ENCODE peak calls at places on chromosomes 1 and 21, in six cellular contexts. One of them, this sample, is unnamed.
A peak's percentile ranks its signal among the peaks of the same experiment; 100 is the strongest.

GRCh38 chr21:38282921-38283320 is 26.1 kb downstream of the KCNJ15 start:
- DNase-seq in psoas muscle: no peak
- DNase-seq in lower lobe of right lung: no peak
- DNase-seq in PC-3: no peak
- DNase-seq in cardiac muscle cell: peak; percentile 79
- DNase-seq in ovary: no peak
- DNase-seq in this sample: no peak

GRCh38 chr1:203660931-203661484 is 34.4 kb downstream of the ATP2B4 start:
- DNase-seq in psoas muscle: no peak
- DNase-seq in lower lobe of right lung: no peak
- DNase-seq in PC-3: no peak
- DNase-seq in cardiac muscle cell: no peak
- DNase-seq in ovary: no peak
- DNase-seq in this sample: no peak

GRCh38 chr1:43056981-43057391 is 98.3 kb upstream of the SLC2A1 start:
- DNase-seq in psoas muscle: no peak
- DNase-seq in lower lobe of right lung: no peak
- DNase-seq in PC-3: no peak
- DNase-seq in cardiac muscle cell: peak; percentile 48
- DNase-seq in ovary: no peak
- DNase-seq in this sample: no peak

GRCh38 chr21:45030637-45031218 is 43.7 kb upstream of the ADARB1 start:
- DNase-seq in psoas muscle: peak; percentile 54
- DNase-seq in lower lobe of right lung: no peak
- DNase-seq in PC-3: no peak
- DNase-seq in cardiac muscle cell: peak; percentile 43
- DNase-seq in ovary: no peak
- DNase-seq in this sample: no peak

GRCh38 chr1:156489166-156489934 is 11.2 kb downstream of the MEF2D start:
- DNase-seq in psoas muscle: peak; percentile 90
- DNase-seq in lower lobe of right lung: no peak
- DNase-seq in PC-3: no peak
- DNase-seq in cardiac muscle cell: no peak
- DNase-seq in ovary: peak; percentile 56
- DNase-seq in this sample: no peak

GRCh38 chr1:89763649-89763986 is 57.2 kb upstream of the LRRC8D start:
- DNase-seq in psoas muscle: no peak
- DNase-seq in lower lobe of right lung: no peak
- DNase-seq in PC-3: peak; percentile 9
- DNase-seq in cardiac muscle cell: no peak
- DNase-seq in ovary: no peak
- DNase-seq in this sample: no peak

GRCh38 chr1:200029035-200029623 is 1.6 kb downstream of the NR5A2 start:
- DNase-seq in psoas muscle: no peak
- DNase-seq in lower lobe of right lung: no peak
- DNase-seq in PC-3: peak; percentile 94
- DNase-seq in cardiac muscle cell: peak; percentile 40
- DNase-seq in ovary: no peak
- DNase-seq in this sample: no peak

GRCh38 chr1:232873931-232874330 is 68.7 kb downstream of the MAP10 start:
- DNase-seq in psoas muscle: no peak
- DNase-seq in lower lobe of right lung: no peak
- DNase-seq in PC-3: no peak
- DNase-seq in cardiac muscle cell: no peak
- DNase-seq in ovary: no peak
- DNase-seq in this sample: no peak

GRCh38 chr1:3461238-3461933 is 6.9 kb downstream of the ARHGEF16 start:
- DNase-seq in psoas muscle: peak; percentile 42
- DNase-seq in lower lobe of right lung: peak; percentile 34
- DNase-seq in PC-3: no peak
- DNase-seq in cardiac muscle cell: no peak
- DNase-seq in ovary: no peak
- DNase-seq in this sample: no peak

GRCh38 chr1:83500987-83501591 is 497.8 kb downstream of the TTLL7 start:
- DNase-seq in psoas muscle: no peak
- DNase-seq in lower lobe of right lung: no peak
- DNase-seq in PC-3: no peak
- DNase-seq in cardiac muscle cell: no peak
- DNase-seq in ovary: no peak
- DNase-seq in this sample: no peak

GRCh38 chr1:76239470-76239918 is 164.9 kb downstream of the ST6GALNAC3 start:
- DNase-seq in psoas muscle: no peak
- DNase-seq in lower lobe of right lung: no peak
- DNase-seq in PC-3: no peak
- DNase-seq in cardiac muscle cell: no peak
- DNase-seq in ovary: no peak
- DNase-seq in this sample: no peak

GRCh38 chr21:35039595-35040291 is 9.4 kb downstream of the RUNX1 start:
- DNase-seq in psoas muscle: no peak
- DNase-seq in lower lobe of right lung: no peak
- DNase-seq in PC-3: peak; percentile 36
- DNase-seq in cardiac muscle cell: no peak
- DNase-seq in ovary: no peak
- DNase-seq in this sample: no peak

GRCh38 chr1:10724052-10724494 is 72.4 kb downstream of the CASZ1 start:
- DNase-seq in psoas muscle: peak; percentile 91
- DNase-seq in lower lobe of right lung: peak; percentile 87
- DNase-seq in PC-3: peak; percentile 97
- DNase-seq in cardiac muscle cell: peak; percentile 50
- DNase-seq in ovary: no peak
- DNase-seq in this sample: peak; percentile 72

GRCh38 chr1:196088551-196088950 is 519.7 kb downstream of the KCNT2 start:
- DNase-seq in psoas muscle: no peak
- DNase-seq in lower lobe of right lung: no peak
- DNase-seq in PC-3: no peak
- DNase-seq in cardiac muscle cell: no peak
- DNase-seq in ovary: no peak
- DNase-seq in this sample: no peak

GRCh38 chr1:236608930-236609726 is 4.8 kb upstream of the HEATR1 start:
- DNase-seq in psoas muscle: peak; percentile 80
- DNase-seq in lower lobe of right lung: no peak
- DNase-seq in PC-3: peak; percentile 52
- DNase-seq in cardiac muscle cell: peak; percentile 86
- DNase-seq in ovary: peak; percentile 36
- DNase-seq in this sample: no peak

GRCh38 chr1:119554188-119554587 is 47.2 kb downstream of the HSD3B1 start:
- DNase-seq in psoas muscle: no peak
- DNase-seq in lower lobe of right lung: no peak
- DNase-seq in PC-3: no peak
- DNase-seq in cardiac muscle cell: peak; percentile 97
- DNase-seq in ovary: peak; percentile 55
- DNase-seq in this sample: no peak

GRCh38 chr1:114386129-114387037 is 124.6 kb downstream of the TRIM33 start:
- DNase-seq in psoas muscle: no peak
- DNase-seq in lower lobe of right lung: no peak
- DNase-seq in PC-3: no peak
- DNase-seq in cardiac muscle cell: no peak
- DNase-seq in ovary: no peak
- DNase-seq in this sample: no peak

GRCh38 chr1:221394011-221394544 is 347.8 kb downstream of the DUSP10 start:
- DNase-seq in psoas muscle: no peak
- DNase-seq in lower lobe of right lung: no peak
- DNase-seq in PC-3: peak; percentile 86
- DNase-seq in cardiac muscle cell: peak; percentile 21
- DNase-seq in ovary: no peak
- DNase-seq in this sample: no peak

GRCh38 chr1:182347019-182347418 is 44.6 kb downstream of the GLUL start:
- DNase-seq in psoas muscle: no peak
- DNase-seq in lower lobe of right lung: no peak
- DNase-seq in PC-3: no peak
- DNase-seq in cardiac muscle cell: no peak
- DNase-seq in ovary: no peak
- DNase-seq in this sample: no peak

GRCh38 chr1:209626633-209627348 is 25.4 kb downstream of the LAMB3 start:
- DNase-seq in psoas muscle: no peak
- DNase-seq in lower lobe of right lung: no peak
- DNase-seq in PC-3: no peak
- DNase-seq in cardiac muscle cell: no peak
- DNase-seq in ovary: no peak
- DNase-seq in this sample: no peak

GRCh38 chr21:45458281-45459170 is 53.6 kb downstream of the COL18A1 start:
- DNase-seq in psoas muscle: peak; percentile 47
- DNase-seq in lower lobe of right lung: no peak
- DNase-seq in PC-3: no peak
- DNase-seq in cardiac muscle cell: no peak
- DNase-seq in ovary: no peak
- DNase-seq in this sample: no peak

GRCh38 chr21:24050233-24050632 is 1557.0 kb downstream of the MRPL39 start:
- DNase-seq in psoas muscle: no peak
- DNase-seq in lower lobe of right lung: no peak
- DNase-seq in PC-3: no peak
- DNase-seq in cardiac muscle cell: no peak
- DNase-seq in ovary: no peak
- DNase-seq in this sample: no peak

GRCh38 chr1:175172503-175172902 is 20.1 kb downstream of the KIAA0040 start:
- DNase-seq in psoas muscle: no peak
- DNase-seq in lower lobe of right lung: no peak
- DNase-seq in PC-3: no peak
- DNase-seq in cardiac muscle cell: no peak
- DNase-seq in ovary: no peak
- DNase-seq in this sample: no peak

DNA sequence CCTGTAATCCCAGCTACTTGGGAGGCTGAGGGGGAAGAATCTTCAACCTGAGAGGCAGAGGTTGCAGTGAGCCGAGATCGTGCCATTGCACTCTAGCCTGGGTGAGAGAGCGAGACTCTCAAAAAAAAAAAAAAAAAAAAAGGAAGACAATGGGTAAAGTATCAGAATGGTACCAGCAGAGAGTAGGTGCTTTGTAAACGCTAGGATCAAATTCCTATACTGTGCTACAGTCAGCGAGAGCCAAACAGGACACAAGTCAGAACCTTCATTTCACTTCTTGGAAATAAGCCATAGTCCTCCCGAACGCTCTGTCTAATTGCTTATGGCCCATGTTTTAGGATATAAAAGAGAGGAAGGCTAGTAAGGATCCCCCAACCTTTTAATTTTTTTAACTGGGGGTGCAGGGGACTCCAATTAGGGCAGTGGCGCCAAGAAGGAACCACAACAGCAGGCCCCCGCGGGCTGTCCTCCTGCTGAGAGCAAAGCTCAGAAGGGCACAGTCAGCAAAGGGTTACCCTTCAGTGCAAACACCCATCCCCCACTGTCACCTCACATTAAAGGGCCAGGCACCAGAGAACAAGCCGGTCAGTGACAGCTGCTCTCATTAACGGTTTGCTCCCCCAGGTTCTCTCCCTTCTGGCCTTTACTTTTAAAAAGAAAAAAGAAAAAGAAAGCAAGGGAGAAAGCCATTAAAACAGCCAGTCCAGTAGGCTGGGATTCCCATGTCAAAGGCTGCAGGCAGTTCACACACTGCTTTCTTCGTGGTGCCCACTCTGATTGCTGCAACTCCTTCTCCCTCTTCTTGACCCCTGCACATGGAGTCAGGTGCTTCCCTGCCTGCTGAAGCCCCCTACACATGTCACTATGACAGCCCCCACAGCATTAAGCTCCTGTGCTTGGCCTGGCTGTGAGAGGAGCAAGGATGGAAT is 69.4 kb downstream of the PLPP3 start:
- DNase-seq in psoas muscle: no peak
- DNase-seq in lower lobe of right lung: no peak
- DNase-seq in PC-3: no peak
- DNase-seq in cardiac muscle cell: no peak
- DNase-seq in ovary: no peak
- DNase-seq in this sample: peak; percentile 52
- H3K4me3 ChIP-seq in psoas muscle: no peak overlapping the region
- H3K4me3 ChIP-seq in lower lobe of right lung: no peak overlapping the region
- H3K4me3 ChIP-seq in PC-3: no peak overlapping the region
- H3K4me3 ChIP-seq in cardiac muscle cell: no peak overlapping the region
- H3K4me3 ChIP-seq in ovary: no peak overlapping the region
- H3K4me3 ChIP-seq in this sample: no peak overlapping the region

DNA sequence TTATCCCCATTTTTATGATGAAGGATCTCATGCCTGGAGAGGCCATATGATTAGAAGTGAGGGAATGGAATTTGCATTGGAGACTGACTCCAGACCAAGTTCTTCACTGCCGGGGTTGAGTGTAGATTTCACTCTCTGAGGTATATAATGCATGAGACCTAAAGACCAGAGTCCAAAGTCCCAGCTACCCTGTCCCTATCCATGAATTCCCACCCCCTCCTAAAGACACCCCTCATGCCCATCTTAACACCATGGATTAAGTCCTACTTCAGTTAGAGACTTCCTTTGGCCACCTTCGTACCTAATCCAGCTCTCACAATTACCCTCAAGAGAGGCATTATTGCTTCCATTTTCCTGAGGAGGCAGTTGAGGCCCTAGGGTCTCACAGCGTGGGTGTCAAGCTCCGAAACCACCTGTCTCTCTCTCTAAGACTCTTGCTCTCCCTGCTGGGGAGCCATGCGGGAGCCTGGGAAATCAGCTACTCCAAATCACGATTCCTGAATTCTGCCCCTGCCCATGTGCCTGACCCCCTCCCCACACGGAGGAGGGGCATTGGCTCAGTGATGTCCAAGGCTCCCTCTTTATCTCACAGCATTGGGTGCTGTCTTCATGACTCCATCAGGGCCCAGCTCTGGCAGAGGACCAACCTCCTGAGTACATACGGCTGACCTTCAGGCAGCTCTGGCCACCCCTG is 11.7 kb upstream of the FOXO6 start:
- DNase-seq in psoas muscle: no peak
- DNase-seq in lower lobe of right lung: no peak
- DNase-seq in PC-3: no peak
- DNase-seq in cardiac muscle cell: no peak
- DNase-seq in ovary: no peak
- DNase-seq in this sample: no peak
- H3K4me1 ChIP-seq in psoas muscle: peaks cover 11% of the 10 kb centered on the region
- H3K4me1 ChIP-seq in lower lobe of right lung: no peaks in the 10 kb centered on the region
- H3K4me1 ChIP-seq in PC-3: peaks cover 4% of the 10 kb centered on the region
- H3K4me1 ChIP-seq in cardiac muscle cell: no peaks in the 10 kb centered on the region
- H3K4me1 ChIP-seq in ovary: no peaks in the 10 kb centered on the region
- H3K4me1 ChIP-seq in this sample: peaks cover 9% of the 10 kb centered on the region

DNA sequence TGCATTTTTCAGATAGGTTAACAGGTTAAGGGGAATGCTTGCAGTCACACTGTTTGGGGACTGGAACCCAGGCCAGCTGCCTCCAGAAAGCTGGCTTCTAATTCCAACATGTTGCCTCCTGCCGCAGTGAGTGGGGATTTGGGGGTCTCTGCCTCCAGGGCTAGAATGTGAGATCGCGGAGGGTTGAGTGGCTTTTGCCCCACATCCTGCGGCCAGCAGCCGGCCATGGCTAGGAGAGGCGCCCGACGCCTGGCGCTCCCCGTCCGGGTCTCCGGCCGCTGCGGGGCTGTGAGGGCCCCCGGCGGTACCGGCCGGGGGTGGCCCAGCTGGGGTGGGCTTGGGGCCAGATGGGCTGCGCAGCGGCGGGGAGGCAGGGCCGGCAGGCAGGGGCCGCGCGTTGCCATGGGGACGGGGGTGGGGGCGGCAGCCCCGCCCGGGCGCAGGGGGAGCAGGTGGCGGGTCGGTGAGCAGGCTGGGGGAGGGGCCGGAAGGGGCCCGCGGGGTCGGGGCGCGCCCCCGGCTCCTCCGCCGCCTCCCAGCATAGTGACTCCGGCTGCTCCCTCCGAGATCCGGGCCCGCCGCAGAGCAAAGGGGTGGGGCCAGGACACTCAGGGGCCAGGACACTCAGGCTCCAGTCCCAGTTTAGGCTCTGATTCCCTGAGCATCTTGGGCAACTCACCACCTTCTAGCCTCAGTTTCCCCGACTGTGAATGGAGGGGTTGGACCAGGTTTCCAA is 68.5 kb upstream of the SSBP3 start:
- DNase-seq in psoas muscle: peak; percentile 58
- DNase-seq in lower lobe of right lung: no peak
- DNase-seq in PC-3: no peak
- DNase-seq in cardiac muscle cell: no peak
- DNase-seq in ovary: peak; percentile 72
- DNase-seq in this sample: no peak
- H3K27me3 ChIP-seq in psoas muscle: no peaks in the 10 kb centered on the region
- H3K27me3 ChIP-seq in lower lobe of right lung: peaks cover 27% of the 10 kb centered on the region
- H3K27me3 ChIP-seq in PC-3: no peaks in the 10 kb centered on the region
- H3K27me3 ChIP-seq in cardiac muscle cell: no peaks in the 10 kb centered on the region
- H3K27me3 ChIP-seq in ovary: no peaks in the 10 kb centered on the region
- H3K27me3 ChIP-seq in this sample: no peaks in the 10 kb centered on the region

GRCh38 chr21:29939859-29940245 is at the start of gene GRIK1:
- DNase-seq in psoas muscle: no peak
- DNase-seq in lower lobe of right lung: no peak
- DNase-seq in PC-3: no peak
- DNase-seq in cardiac muscle cell: no peak
- DNase-seq in ovary: no peak
- DNase-seq in this sample: no peak
- H3K4me3 ChIP-seq in psoas muscle: no peak within 1 kb of the TSS
- H3K4me3 ChIP-seq in lower lobe of right lung: no peak within 1 kb of the TSS
- H3K4me3 ChIP-seq in PC-3: no peak within 1 kb of the TSS
- H3K4me3 ChIP-seq in cardiac muscle cell: peak within 1 kb of the TSS; percentile 31
- H3K4me3 ChIP-seq in ovary: no peak within 1 kb of the TSS
- H3K4me3 ChIP-seq in this sample: no peak within 1 kb of the TSS